ENCODE peak calls at places on chromosomes 13 and 19, in six cellular contexts. X is GM12892, K is K562, T is SK-N-SH, E is H1, H is GM12891. C is an unnamed sample.

GRCh38 chr13:46975173-46975572 is 78.3 kb upstream of the HTR2A start:
- DNase-seq in E (no peak), K (no peak), X (no peak), H (no peak), T (no peak), C (no peak)

GRCh38 chr13:113124211-113125025 is 1.8 kb downstream of the F10 start:
- DNase-seq in K (no peak), E (no peak), H (no peak), X (no peak), T (no peak), C (no peak)

GRCh38 chr13:110233682-110234280 is 73.2 kb downstream of the COL4A1 start:
- DNase-seq in H (no peak), X (no peak), K (no peak), T (no peak), E (peak), C (no peak)

GRCh38 chr19:30649934-30650614 is 277.9 kb downstream of the ZNF536 start:
- DNase-seq in E (peak), H (peak), K (peak), X (no peak), T (peak), C (peak)

GRCh38 chr13:67238277-67238859 is 8.2 kb upstream of the PCDH9 start:
- DNase-seq in E (no peak), H (no peak), K (peak), X (no peak), T (peak), C (peak)

GRCh38 chr13:109130093-109130835 is 500.9 kb downstream of the MYO16 start:
- DNase-seq in X (no peak), H (no peak), E (no peak), T (no peak), K (no peak), C (no peak)

GRCh38 chr19:40921005-40921897 is 39.2 kb upstream of the CYP2A7 start:
- DNase-seq in X (no peak), E (no peak), K (no peak), T (no peak), H (no peak), C (peak)

GRCh38 chr13:35817642-35818576 is 313.3 kb downstream of the DCLK1 start:
- DNase-seq in T (no peak), H (no peak), K (no peak), E (no peak), X (no peak), C (no peak)

GRCh38 chr13:110885516-110885915 is 29.4 kb downstream of the ANKRD10 start:
- DNase-seq in E (no peak), H (no peak), X (no peak), T (no peak), K (no peak), C (no peak)

GRCh38 chr13:24911135-24911524 is 147.2 kb downstream of the RNF17 start:
- DNase-seq in K (peak), E (no peak), T (no peak), X (no peak), H (no peak), C (no peak)

GRCh38 chr13:104571161-104571889 is 1505.1 kb upstream of the SLC10A2 start:
- DNase-seq in K (no peak), E (peak), X (no peak), H (no peak), T (peak), C (peak)

GRCh38 chr13:90884066-90884465 is 463.4 kb upstream of the MIR17HG start:
- DNase-seq in X (no peak), E (no peak), K (no peak), T (no peak), H (no peak), C (no peak)

GRCh38 chr19:18425515-18426415 is 6.6 kb downstream of the SSBP4 start:
- DNase-seq in K (no peak), E (no peak), X (no peak), T (no peak), H (no peak), C (no peak)
- TF ChIP-seq TAF1 in K (no peak), E (no peak), X (no peak), T (no peak), H (no peak), C (no peak)

GRCh38 chr19:7665076-7665475 is 3.8 kb upstream of the RETN start:
- DNase-seq in X (no peak), H (no peak), K (no peak), T (no peak), E (no peak), C (no peak)
- TF ChIP-seq TAF1 in X (no peak), H (no peak), K (no peak), T (no peak), E (no peak), C (no peak)

DNA sequence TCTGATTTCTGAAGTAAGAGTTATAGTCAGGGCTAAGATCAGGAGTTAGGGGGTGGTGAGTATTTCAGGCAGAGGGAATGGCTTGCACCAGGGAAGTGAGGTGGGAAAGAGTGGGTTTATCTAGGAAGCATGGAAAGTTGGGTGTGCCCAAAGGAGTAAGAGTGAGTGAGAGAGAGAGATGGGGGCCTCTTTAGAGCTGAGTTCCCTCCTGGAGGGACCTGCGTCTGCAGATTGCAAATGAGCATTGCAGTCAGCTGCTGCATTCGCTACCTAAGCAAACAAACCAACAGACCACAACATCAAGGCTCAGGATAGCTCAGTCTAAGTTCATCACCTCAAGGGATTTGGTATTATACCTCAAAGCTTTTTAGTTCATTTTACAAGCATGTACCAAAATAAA is 405.8 kb downstream of the FGF9 start:
- DNase-seq in K (no peak), H (no peak), X (no peak), E (no peak), T (no peak), C (no peak)
- TF ChIP-seq TAF1 in K (no peak), H (no peak), X (no peak), E (no peak), T (no peak), C (no peak)

DNA sequence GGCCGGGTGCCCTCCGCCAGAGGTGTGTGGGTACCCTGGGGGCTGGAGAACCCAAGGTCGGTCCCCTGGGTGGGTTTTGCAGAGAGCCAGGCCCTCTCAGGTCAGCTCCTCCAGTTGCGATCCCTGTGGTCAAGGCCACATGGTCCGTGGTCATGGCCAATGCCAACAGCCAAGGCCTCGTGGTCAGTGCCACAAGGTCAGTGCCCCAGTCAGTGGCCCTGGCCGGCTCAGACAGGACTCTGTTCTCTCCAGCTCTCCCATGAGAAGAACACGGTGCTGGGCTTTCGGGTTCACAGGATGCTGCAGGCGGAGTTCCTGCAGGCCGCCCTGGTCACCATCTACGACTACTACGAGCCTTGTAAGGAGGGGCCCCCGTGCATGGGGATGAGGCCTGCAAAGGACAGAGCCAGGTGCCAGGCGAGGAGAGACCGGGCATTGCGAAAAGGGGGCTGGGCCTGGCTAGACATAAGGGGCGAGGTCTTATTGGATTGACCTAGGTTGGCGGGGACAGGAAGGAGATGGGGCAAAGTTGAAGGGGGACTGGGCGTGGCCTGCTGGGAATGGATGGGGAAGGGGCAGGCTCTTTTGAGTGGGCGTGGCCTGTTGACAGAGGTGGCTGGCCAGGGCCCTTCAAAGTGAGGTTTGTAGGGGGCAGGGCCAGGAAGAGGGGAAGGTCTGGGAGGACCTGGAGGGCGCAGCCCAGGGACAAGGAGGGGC is 15.2 kb upstream of the SHFL start:
- DNase-seq in X (no peak), E (peak), H (no peak), T (no peak), K (peak), C (no peak)
- TF ChIP-seq TAF1 in X (no peak), E (no peak), H (no peak), T (no peak), K (no peak), C (no peak)

GRCh38 chr19:39825093-39825463 is 8.9 kb downstream of the DYRK1B start:
- DNase-seq in H (no peak), T (no peak), K (no peak), E (no peak), X (no peak), C (no peak)
- TF ChIP-seq TAF1 in H (no peak), T (no peak), K (no peak), E (no peak), X (no peak), C (no peak)

DNA sequence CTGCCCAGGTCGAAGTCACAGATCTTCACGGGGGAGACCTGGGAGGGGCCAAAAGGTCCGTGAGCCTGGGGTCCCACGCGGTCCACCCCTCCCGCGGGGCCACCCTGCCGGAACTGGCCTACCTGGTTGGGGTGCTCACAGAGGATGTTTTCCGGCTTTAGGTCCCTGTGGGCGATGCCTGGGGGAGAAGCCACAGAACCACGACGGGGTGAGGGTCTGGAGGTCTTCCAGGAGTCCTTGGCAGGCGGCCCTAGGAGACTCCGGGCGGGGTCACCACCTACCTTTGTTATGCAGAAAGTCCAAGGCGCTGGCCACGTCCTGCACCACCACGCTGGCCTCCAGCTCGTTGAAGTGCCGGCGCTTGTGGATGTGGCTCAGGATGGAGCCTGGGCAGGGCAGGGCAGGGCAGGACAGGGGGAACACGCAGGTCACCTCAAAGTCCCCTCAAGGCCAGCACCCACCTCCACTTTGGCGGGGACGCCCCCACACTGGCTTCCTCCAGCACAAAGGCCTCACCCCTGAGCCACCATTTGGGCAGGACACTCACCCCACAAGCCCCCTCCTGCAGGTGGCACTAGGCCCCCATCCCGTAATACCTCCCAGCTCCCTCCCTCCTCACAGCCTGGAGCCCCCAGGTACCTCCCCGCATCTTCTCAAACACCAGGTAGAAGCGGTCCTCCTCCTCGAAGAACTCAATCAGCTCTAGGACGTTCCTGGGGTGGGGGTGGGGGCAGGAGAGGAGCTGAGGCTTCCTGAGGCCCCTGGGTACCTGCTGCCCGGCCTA is 8.4 kb downstream of the MKNK2 start:
- DNase-seq in X (no peak), E (no peak), T (no peak), H (no peak), K (no peak), C (no peak)
- TF ChIP-seq TAF1 in X (no peak), E (no peak), T (no peak), H (no peak), K (no peak), C (no peak)

GRCh38 chr13:30306762-30307193 is 573 bp downstream of the KATNAL1 start:
- DNase-seq in X (peak), T (peak), H (peak), K (peak), E (peak), C (peak)
- TF ChIP-seq TAF1 in X (no peak), T (peak), H (no peak), K (no peak), E (peak), C (no peak)

GRCh38 chr19:17020380-17020779 is 6.2 kb downstream of the CPAMD8 start:
- DNase-seq in H (no peak), T (no peak), K (no peak), E (no peak), X (no peak), C (no peak)

GRCh38 chr19:17021328-17021727 is 5.3 kb downstream of the CPAMD8 start:
- DNase-seq in E (no peak), H (no peak), K (no peak), T (no peak), X (no peak), C (no peak)

GRCh38 chr19:17020823-17021222 is 5.8 kb downstream of the CPAMD8 start:
- DNase-seq in K (peak), H (no peak), T (no peak), E (no peak), X (no peak), C (no peak)

GRCh38 chr19:17023805-17024204 is 2.8 kb downstream of the CPAMD8 start:
- DNase-seq in E (no peak), K (no peak), T (no peak), X (no peak), H (no peak), C (no peak)

DNA sequence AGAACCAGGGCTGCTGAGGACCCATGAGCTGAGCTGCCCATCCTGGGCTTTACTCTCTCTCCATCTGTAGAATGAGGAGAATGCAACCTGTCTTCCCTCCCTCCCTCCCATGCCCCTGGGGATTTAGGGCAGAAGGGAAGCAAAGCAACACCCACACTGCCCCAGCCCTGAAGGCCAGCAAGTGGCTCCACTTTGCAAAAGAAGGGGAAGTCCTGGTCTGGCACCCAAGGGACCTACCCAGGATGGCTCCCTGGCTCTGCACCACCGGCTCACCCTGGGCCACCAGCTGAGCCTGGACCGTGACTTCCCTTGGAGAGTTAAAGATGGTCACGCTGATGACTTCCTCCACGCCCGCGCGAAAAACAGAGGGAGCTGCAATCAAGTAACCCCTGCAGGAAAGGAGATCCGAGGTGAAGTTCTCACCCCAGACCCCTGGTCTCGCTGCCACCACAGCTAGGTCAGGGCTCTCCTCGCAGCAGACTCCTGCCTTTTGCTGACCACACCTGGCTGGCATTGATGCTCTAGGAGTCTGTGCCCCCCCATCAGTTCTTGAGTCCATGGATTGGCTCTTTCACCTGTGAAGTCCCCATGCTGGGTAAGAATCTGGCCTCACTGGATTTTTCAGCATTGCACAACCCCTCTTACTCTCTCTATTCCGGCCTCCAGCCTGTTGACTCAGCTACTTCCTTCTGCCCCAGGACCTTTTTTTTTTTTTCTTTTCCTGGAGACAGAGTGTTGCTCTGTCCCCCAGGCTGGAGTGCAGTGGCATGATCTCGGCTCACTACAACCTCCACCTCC is 4.6 kb downstream of the CPAMD8 start:
- DNase-seq in T (no peak), E (no peak), H (no peak), K (no peak), X (no peak), C (peak)
- TF ChIP-seq TAF1 in T (no peak), E (no peak), H (no peak), K (no peak), X (no peak), C (no peak)

DNA sequence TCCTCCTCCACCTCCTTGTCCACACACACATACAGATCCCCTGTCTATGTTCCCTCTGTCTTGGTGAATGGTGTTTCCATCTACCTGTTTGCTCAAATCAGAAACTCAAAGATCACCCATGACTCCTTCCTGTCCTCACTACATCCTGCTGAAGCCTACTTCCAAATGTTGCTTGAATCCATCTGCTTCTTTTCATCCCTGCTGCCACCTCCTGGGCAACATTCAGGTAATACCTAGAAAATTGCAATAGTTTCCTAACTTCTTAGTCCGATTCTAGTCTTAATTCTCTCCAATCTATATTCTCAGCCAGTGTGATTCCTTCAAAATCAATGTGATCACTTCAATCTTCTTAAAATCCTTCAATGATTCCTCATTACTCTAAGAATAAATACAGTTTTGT is 155.5 kb upstream of the STARD13 start:
- DNase-seq in E (no peak), X (no peak), H (no peak), T (peak), K (no peak), C (peak)
- TF ChIP-seq TAF1 in E (no peak), X (no peak), H (no peak), T (no peak), K (no peak), C (no peak)